ENCODE peak calls at places on chromosomes 1 and 21, in seven cellular contexts. Y is GM23338, U is left lung, B is hepatocyte, G is dorsolateral prefrontal cortex, E is tibial artery, T is upper lobe of right lung. L is an unnamed sample. For H3K27me3, the result is how much of the 10 kb centered on the place peaks cover.

GRCh38 chr1:1170891-1171550 is 2.7 kb upstream of the TTLL10 start:
- DNase-seq in Y (no peak), U (peak), B (no peak), G (no peak), E (peak), T (no peak), L (no peak)

GRCh38 chr1:21773585-21773984 is 9.4 kb downstream of the USP48 start:
- DNase-seq in Y (no peak), U (no peak), B (no peak), G (no peak), E (peak), T (no peak), L (no peak)

GRCh38 chr1:81549588-81550127 is 251.1 kb upstream of the ADGRL2 start:
- DNase-seq in Y (peak), U (no peak), B (peak), G (no peak), E (no peak), T (no peak), L (no peak)

GRCh38 chr1:233735847-233736246 is 121.9 kb downstream of the KCNK1 start:
- DNase-seq in Y (no peak), U (no peak), B (no peak), G (no peak), E (no peak), T (no peak), L (no peak)

GRCh38 chr21:34912022-34912933 is 136.8 kb downstream of the RUNX1 start:
- DNase-seq in Y (peak), U (no peak), B (no peak), G (no peak), E (no peak), T (no peak), L (no peak)

GRCh38 chr1:199946305-199947155 is 81.0 kb upstream of the NR5A2 start:
- DNase-seq in Y (no peak), U (no peak), B (no peak), G (no peak), E (no peak), T (no peak), L (no peak)

GRCh38 chr1:27621067-27621920 is 13.7 kb downstream of the FGR start:
- DNase-seq in Y (no peak), U (peak), B (no peak), G (no peak), E (no peak), T (no peak), L (no peak)

GRCh38 chr1:20702416-20702815 is 15.4 kb downstream of the KIF17 start:
- DNase-seq in Y (no peak), U (no peak), B (no peak), G (no peak), E (no peak), T (no peak), L (no peak)

GRCh38 chr21:45158491-45159423 is 84.4 kb downstream of the ADARB1 start:
- DNase-seq in Y (no peak), U (no peak), B (no peak), G (no peak), E (no peak), T (no peak), L (no peak)

GRCh38 chr1:222889445-222889844 is 74.6 kb downstream of the DISP1 start:
- DNase-seq in Y (no peak), U (no peak), B (no peak), G (no peak), E (no peak), T (no peak), L (no peak)

GRCh38 chr1:18556364-18556763 is 74.3 kb upstream of the PAX7 start:
- DNase-seq in Y (peak), U (no peak), B (no peak), G (no peak), E (no peak), T (no peak), L (no peak)
- TF ChIP-seq CTCF in Y (peak), U (no peak), B (peak), G (no peak), E (no peak), T (peak), L (no peak)

DNA sequence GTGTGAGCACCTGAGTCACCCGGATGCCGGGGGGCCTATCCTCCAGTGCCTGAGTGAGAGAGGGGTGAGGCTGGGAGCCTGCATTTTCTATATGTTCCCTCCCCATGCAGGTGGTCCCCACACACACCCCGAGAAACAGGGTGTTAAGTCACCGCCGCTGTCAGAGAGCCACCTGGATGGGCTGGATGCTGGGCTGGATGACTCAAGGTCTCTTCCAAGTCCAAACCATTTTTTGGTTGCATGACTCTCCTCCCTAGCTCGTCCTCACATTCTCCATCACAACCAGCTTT is 2.9 kb upstream of the UMODL1 start:
- DNase-seq in Y (no peak), U (no peak), B (no peak), G (no peak), E (no peak), T (no peak), L (no peak)
- H3K27me3 ChIP-seq in Y (under half), U (under half), B (under half), G (under half), E (under half), T (under half), L (under half)

GRCh38 chr1:93631626-93632365 is 49.8 kb downstream of the BCAR3 start:
- DNase-seq in Y (no peak), U (no peak), B (no peak), G (no peak), E (no peak), T (no peak), L (no peak)
- TF ChIP-seq CTCF in Y (peak), U (peak), B (peak), G (peak), E (no peak), T (peak), L (no peak)

GRCh38 chr21:36698160-36699025 is 522 bp upstream of the SIM2 start:
- DNase-seq in Y (peak), U (peak), B (no peak), G (no peak), E (no peak), T (peak), L (no peak)

GRCh38 chr21:36699026-36699545 is at the start of gene SIM2:
- DNase-seq in Y (peak), U (peak), B (no peak), G (no peak), E (no peak), T (peak), L (no peak)

GRCh38 chr21:36696390-36696639 is 2.6 kb upstream of the SIM2 start:
- DNase-seq in Y (peak), U (no peak), B (no peak), G (no peak), E (no peak), T (no peak), L (no peak)

GRCh38 chr21:36696640-36697472 is 2.1 kb upstream of the SIM2 start:
- DNase-seq in Y (peak), U (peak), B (no peak), G (no peak), E (peak), T (peak), L (no peak)

GRCh38 chr21:36697473-36698159 is 1.3 kb upstream of the SIM2 start:
- DNase-seq in Y (peak), U (peak), B (no peak), G (no peak), E (no peak), T (peak), L (no peak)
- H3K27me3 ChIP-seq in Y (half or more), U (half or more), B (half or more), G (half or more), E (half or more), T (half or more), L (half or more)

GRCh38 chr1:119899321-119899720 is 3.0 kb upstream of the ADAM30 start:
- DNase-seq in Y (no peak), U (no peak), B (no peak), G (no peak), E (no peak), T (no peak), L (no peak)

GRCh38 chr1:119906927-119907652 is 10.8 kb upstream of the ADAM30 start:
- DNase-seq in Y (no peak), U (no peak), B (peak), G (no peak), E (no peak), T (no peak), L (no peak)

GRCh38 chr1:119898520-119898919 is 2.2 kb upstream of the ADAM30 start:
- DNase-seq in Y (no peak), U (no peak), B (no peak), G (no peak), E (no peak), T (no peak), L (no peak)

GRCh38 chr1:119903443-119903835 is 7.1 kb upstream of the ADAM30 start:
- DNase-seq in Y (no peak), U (no peak), B (no peak), G (no peak), E (no peak), T (no peak), L (no peak)

DNA sequence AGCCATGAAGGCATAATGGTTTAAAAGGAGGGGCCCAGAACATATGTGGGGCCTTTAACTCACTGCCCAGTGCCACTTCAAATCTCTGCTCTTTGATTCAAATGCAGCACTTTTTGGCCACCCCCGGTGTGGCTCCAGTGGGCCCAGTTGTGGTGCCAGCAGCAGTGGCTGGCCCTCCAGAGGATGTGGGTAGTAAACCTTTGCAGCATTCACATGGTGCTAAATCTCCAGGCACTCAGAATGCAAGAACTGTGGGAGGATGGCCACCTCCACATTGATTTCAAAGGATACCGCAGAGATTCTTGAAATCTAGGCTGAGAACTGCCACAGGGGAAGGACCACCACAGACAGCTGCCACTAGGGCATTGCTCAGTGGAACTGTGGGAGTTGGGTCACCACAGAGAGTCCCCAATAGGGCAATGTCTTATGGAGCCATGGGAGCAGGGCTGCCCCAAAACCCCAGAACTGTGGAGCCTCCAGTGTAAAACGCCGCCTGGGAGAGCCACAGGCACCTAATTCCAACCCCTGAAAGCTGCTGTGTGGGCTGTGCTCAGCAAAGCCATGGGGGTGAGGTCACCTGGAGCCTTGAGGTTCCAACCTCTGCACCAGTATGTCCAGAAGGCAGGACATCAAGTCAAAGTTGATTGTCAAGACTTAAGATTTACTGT is 6.6 kb upstream of the ADAM30 start:
- DNase-seq in Y (no peak), U (no peak), B (no peak), G (no peak), E (no peak), T (no peak), L (no peak)
- TF ChIP-seq CTCF in Y (no peak), U (no peak), B (no peak), G (no peak), E (no peak), T (no peak), L (no peak)

DNA sequence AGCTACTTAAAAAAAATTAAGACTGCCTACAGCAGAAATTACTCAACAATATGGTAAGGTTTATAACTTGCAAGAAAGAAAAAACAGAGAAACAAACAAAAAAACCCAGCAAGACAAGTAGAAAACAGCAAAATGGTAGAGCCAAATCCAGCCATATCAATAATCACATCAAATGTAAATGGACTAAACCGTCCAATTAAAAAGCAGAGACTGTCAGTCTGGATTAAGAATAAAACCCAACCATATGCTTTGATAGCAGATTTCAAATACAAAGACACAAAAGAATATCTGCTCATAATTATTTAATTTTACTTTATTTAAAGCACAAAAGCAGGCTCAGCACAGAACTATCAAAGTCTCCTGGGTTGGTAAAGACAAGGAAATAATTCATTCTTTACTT is 17.5 kb downstream of the PACC1 start:
- DNase-seq in Y (no peak), U (no peak), B (no peak), G (no peak), E (no peak), T (no peak), L (no peak)
- H3K27me3 ChIP-seq in Y (under half), U (under half), B (under half), G (under half), E (under half), T (under half), L (under half)